ENCODE peak calls at places on chromosomes 7 and 10, in ten cellular contexts. M, G, C, Y, H, F, K, A, I and Q are unnamed samples.

GRCh38 chr7:50851451-50851850 is 68.8 kb upstream of the GRB10 start:
- DNase-seq in M (no peak), G (no peak), C (peak), Y (no peak), H (no peak), F (no peak), K (peak), A (no peak), I (no peak), Q (no peak)

GRCh38 chr7:76252020-76252419 is 50.3 kb downstream of the SRRM3 start:
- DNase-seq in M (no peak), G (no peak), C (no peak), Y (no peak), H (no peak), F (no peak), K (no peak), A (no peak), I (no peak), Q (no peak)

GRCh38 chr7:46996972-46997371 is 584.9 kb downstream of the TNS3 start:
- DNase-seq in M (no peak), G (no peak), C (peak), Y (no peak), H (no peak), F (no peak), K (no peak), A (no peak), I (no peak), Q (no peak)

GRCh38 chr7:31687024-31687423 is at the start of gene PPP1R17:
- DNase-seq in M (no peak), G (no peak), C (peak), Y (no peak), H (peak), F (no peak), K (no peak), A (no peak), I (no peak), Q (no peak)

GRCh38 chr10:132685121-132685891 is 100.6 kb downstream of the NKX6-2 start:
- DNase-seq in M (peak), G (peak), C (peak), Y (peak), H (no peak), F (peak), K (no peak), A (no peak), I (peak), Q (peak)

GRCh38 chr7:102260856-102261255 is 25.8 kb upstream of the SH2B2 start:
- DNase-seq in M (peak), G (no peak), C (peak), Y (peak), H (no peak), F (no peak), K (peak), A (no peak), I (no peak), Q (no peak)

GRCh38 chr10:32981760-32982159 is 23.7 kb upstream of the ITGB1 start:
- DNase-seq in M (peak), G (no peak), C (peak), Y (peak), H (no peak), F (no peak), K (peak), A (peak), I (peak), Q (no peak)

GRCh38 chr10:115953203-115953602 is 319.8 kb downstream of the GFRA1 start:
- DNase-seq in M (peak), G (no peak), C (no peak), Y (no peak), H (no peak), F (no peak), K (no peak), A (no peak), I (no peak), Q (no peak)

GRCh38 chr10:112783653-112784426 is 166.2 kb upstream of the TCF7L2 start:
- DNase-seq in M (no peak), G (no peak), C (no peak), Y (no peak), H (peak), F (no peak), K (peak), A (no peak), I (no peak), Q (no peak)

GRCh38 chr7:98470131-98470985 is 69.5 kb upstream of the BAIAP2L1 start:
- DNase-seq in M (peak), G (no peak), C (peak), Y (no peak), H (no peak), F (peak), K (no peak), A (no peak), I (peak), Q (peak)

GRCh38 chr10:43959854-43960415 is 311.3 kb upstream of the ZNF32 start:
- DNase-seq in M (no peak), G (no peak), C (no peak), Y (no peak), H (no peak), F (no peak), K (no peak), A (no peak), I (no peak), Q (no peak)

GRCh38 chr10:125448596-125448995 is 234.4 kb downstream of the TEX36 start:
- DNase-seq in M (peak), G (no peak), C (no peak), Y (no peak), H (no peak), F (peak), K (peak), A (peak), I (peak), Q (peak)

GRCh38 chr10:58267713-58268453 is at the start of gene IPMK:
- DNase-seq in M (peak), G (peak), C (peak), Y (peak), H (peak), F (peak), K (peak), A (peak), I (peak), Q (peak)

GRCh38 chr10:116961305-116962251 is 43.4 kb downstream of the SHTN1 start:
- DNase-seq in M (no peak), G (no peak), C (no peak), Y (no peak), H (peak), F (no peak), K (no peak), A (no peak), I (no peak), Q (no peak)

GRCh38 chr10:50621981-50622496 is 1.7 kb downstream of the SGMS1 start:
- DNase-seq in M (peak), G (peak), C (peak), Y (peak), H (peak), F (peak), K (peak), A (peak), I (peak), Q (peak)

GRCh38 chr7:33692956-33693355 is 212.4 kb upstream of the BMPER start:
- DNase-seq in M (peak), G (no peak), C (peak), Y (peak), H (no peak), F (peak), K (peak), A (peak), I (peak), Q (no peak)

GRCh38 chr10:99331207-99331803 is 2.1 kb downstream of the CNNM1 start:
- DNase-seq in M (peak), G (no peak), C (no peak), Y (no peak), H (no peak), F (peak), K (peak), A (no peak), I (no peak), Q (no peak)

GRCh38 chr10:132836832-132837540 is 51.0 kb upstream of the NKX6-2 start:
- DNase-seq in M (peak), G (peak), C (peak), Y (no peak), H (no peak), F (peak), K (peak), A (peak), I (peak), Q (peak)

GRCh38 chr7:39985398-39985918 is 35.4 kb downstream of the CDK13 start:
- DNase-seq in M (no peak), G (no peak), C (no peak), Y (no peak), H (no peak), F (no peak), K (no peak), A (no peak), I (no peak), Q (no peak)

GRCh38 chr7:73504017-73504416 is 18.1 kb downstream of the BAZ1B start:
- DNase-seq in M (no peak), G (no peak), C (no peak), Y (no peak), H (no peak), F (no peak), K (no peak), A (no peak), I (peak), Q (no peak)

GRCh38 chr7:116511552-116512523 is 12.3 kb downstream of the CAV2 start:
- DNase-seq in M (peak), G (no peak), C (peak), Y (no peak), H (peak), F (peak), K (peak), A (peak), I (peak), Q (no peak)

GRCh38 chr10:120108941-120109340 is 216.4 kb downstream of the SEC23IP start:
- DNase-seq in M (no peak), G (no peak), C (no peak), Y (no peak), H (no peak), F (no peak), K (no peak), A (no peak), I (no peak), Q (no peak)

GRCh38 chr10:69239816-69240434 is 19.8 kb downstream of the HKDC1 start:
- DNase-seq in M (peak), G (no peak), C (peak), Y (no peak), H (no peak), F (no peak), K (peak), A (no peak), I (peak), Q (no peak)

GRCh38 chr7:44281811-44282600 is 43.4 kb downstream of the CAMK2B start:
- DNase-seq in M (no peak), G (peak), C (no peak), Y (no peak), H (no peak), F (no peak), K (no peak), A (no peak), I (no peak), Q (no peak)